ENCODE peak calls at places on chromosome 18, in nine cellular contexts. One of them, this sample, is unnamed. For H3K4me1, the result is how much of the 10 kb centered on the place peaks cover.

GRCh38 chr18:48828713-48829442 is 121.9 kb downstream of the SMAD7 start:
- DNase-seq in PC-3: no peak
- DNase-seq in HCT116: no peak
- DNase-seq in neural progenitor cell: peak
- DNase-seq in GM23248: no peak
- DNase-seq in hepatocyte: peak
- DNase-seq in MM.1S: no peak
- DNase-seq in GM23338: no peak
- DNase-seq in SK-N-SH: peak
- DNase-seq in this sample: no peak

GRCh38 chr18:64710105-64710861 is 561.4 kb upstream of the LINC00305 start:
- DNase-seq in PC-3: peak
- DNase-seq in HCT116: no peak
- DNase-seq in neural progenitor cell: no peak
- DNase-seq in GM23248: no peak
- DNase-seq in hepatocyte: no peak
- DNase-seq in MM.1S: no peak
- DNase-seq in GM23338: no peak
- DNase-seq in SK-N-SH: no peak
- DNase-seq in this sample: no peak

GRCh38 chr18:39835303-39836030 is 2119.6 kb upstream of the PIK3C3 start:
- DNase-seq in PC-3: no peak
- DNase-seq in HCT116: no peak
- DNase-seq in neural progenitor cell: no peak
- DNase-seq in GM23248: no peak
- DNase-seq in hepatocyte: no peak
- DNase-seq in MM.1S: no peak
- DNase-seq in GM23338: peak
- DNase-seq in SK-N-SH: no peak
- DNase-seq in this sample: no peak

GRCh38 chr18:4870177-4870773 is 326.8 kb downstream of the AKAIN1 start:
- DNase-seq in PC-3: no peak
- DNase-seq in HCT116: no peak
- DNase-seq in neural progenitor cell: no peak
- DNase-seq in GM23248: no peak
- DNase-seq in hepatocyte: peak
- DNase-seq in MM.1S: no peak
- DNase-seq in GM23338: no peak
- DNase-seq in SK-N-SH: no peak
- DNase-seq in this sample: no peak

GRCh38 chr18:52510139-52510538 is 170.1 kb downstream of the DCC start:
- DNase-seq in PC-3: no peak
- DNase-seq in HCT116: no peak
- DNase-seq in neural progenitor cell: peak
- DNase-seq in GM23248: no peak
- DNase-seq in hepatocyte: no peak
- DNase-seq in MM.1S: no peak
- DNase-seq in GM23338: peak
- DNase-seq in SK-N-SH: no peak
- DNase-seq in this sample: no peak

GRCh38 chr18:52499646-52500045 is 159.6 kb downstream of the DCC start:
- DNase-seq in PC-3: peak
- DNase-seq in HCT116: no peak
- DNase-seq in neural progenitor cell: no peak
- DNase-seq in GM23248: no peak
- DNase-seq in hepatocyte: peak
- DNase-seq in MM.1S: no peak
- DNase-seq in GM23338: no peak
- DNase-seq in SK-N-SH: no peak
- DNase-seq in this sample: no peak

GRCh38 chr18:32429427-32429826 is 41.3 kb downstream of the GAREM1 start:
- DNase-seq in PC-3: no peak
- DNase-seq in HCT116: no peak
- DNase-seq in neural progenitor cell: no peak
- DNase-seq in GM23248: no peak
- DNase-seq in hepatocyte: no peak
- DNase-seq in MM.1S: no peak
- DNase-seq in GM23338: no peak
- DNase-seq in SK-N-SH: no peak
- DNase-seq in this sample: no peak

GRCh38 chr18:56903686-56904085 is 243.2 kb upstream of the BOD1L2 start:
- DNase-seq in PC-3: no peak
- DNase-seq in HCT116: no peak
- DNase-seq in neural progenitor cell: no peak
- DNase-seq in GM23248: no peak
- DNase-seq in hepatocyte: no peak
- DNase-seq in MM.1S: no peak
- DNase-seq in GM23338: no peak
- DNase-seq in SK-N-SH: no peak
- DNase-seq in this sample: no peak

GRCh38 chr18:69400253-69400975 is at the start of gene DOK6:
- DNase-seq in PC-3: no peak
- DNase-seq in HCT116: no peak
- DNase-seq in neural progenitor cell: peak
- DNase-seq in GM23248: peak
- DNase-seq in hepatocyte: peak
- DNase-seq in MM.1S: no peak
- DNase-seq in GM23338: peak
- DNase-seq in SK-N-SH: peak
- DNase-seq in this sample: no peak

GRCh38 chr18:477565-477964 is 22.9 kb downstream of the COLEC12 start:
- DNase-seq in PC-3: peak
- DNase-seq in HCT116: peak
- DNase-seq in neural progenitor cell: no peak
- DNase-seq in GM23248: no peak
- DNase-seq in hepatocyte: no peak
- DNase-seq in MM.1S: peak
- DNase-seq in GM23338: peak
- DNase-seq in SK-N-SH: no peak
- DNase-seq in this sample: peak

GRCh38 chr18:76307293-76307690 is 187.8 kb downstream of the ZNF516 start:
- DNase-seq in PC-3: no peak
- DNase-seq in HCT116: no peak
- DNase-seq in neural progenitor cell: no peak
- DNase-seq in GM23248: no peak
- DNase-seq in hepatocyte: no peak
- DNase-seq in MM.1S: no peak
- DNase-seq in GM23338: no peak
- DNase-seq in SK-N-SH: no peak
- DNase-seq in this sample: no peak

GRCh38 chr18:5941869-5942268 is 46.5 kb upstream of the TMEM200C start:
- DNase-seq in PC-3: no peak
- DNase-seq in HCT116: no peak
- DNase-seq in neural progenitor cell: peak
- DNase-seq in GM23248: no peak
- DNase-seq in hepatocyte: no peak
- DNase-seq in MM.1S: no peak
- DNase-seq in GM23338: peak
- DNase-seq in SK-N-SH: no peak
- DNase-seq in this sample: no peak

GRCh38 chr18:5939801-5940667 is 44.7 kb upstream of the TMEM200C start:
- DNase-seq in PC-3: no peak
- DNase-seq in HCT116: no peak
- DNase-seq in neural progenitor cell: no peak
- DNase-seq in GM23248: no peak
- DNase-seq in hepatocyte: no peak
- DNase-seq in MM.1S: no peak
- DNase-seq in GM23338: no peak
- DNase-seq in SK-N-SH: no peak
- DNase-seq in this sample: no peak

GRCh38 chr18:5944448-5944847 is 49.1 kb upstream of the TMEM200C start:
- DNase-seq in PC-3: no peak
- DNase-seq in HCT116: no peak
- DNase-seq in neural progenitor cell: no peak
- DNase-seq in GM23248: no peak
- DNase-seq in hepatocyte: no peak
- DNase-seq in MM.1S: no peak
- DNase-seq in GM23338: no peak
- DNase-seq in SK-N-SH: no peak
- DNase-seq in this sample: no peak

GRCh38 chr18:5937795-5938194 is 42.5 kb upstream of the TMEM200C start:
- DNase-seq in PC-3: no peak
- DNase-seq in HCT116: no peak
- DNase-seq in neural progenitor cell: no peak
- DNase-seq in GM23248: no peak
- DNase-seq in hepatocyte: no peak
- DNase-seq in MM.1S: no peak
- DNase-seq in GM23338: no peak
- DNase-seq in SK-N-SH: no peak
- DNase-seq in this sample: no peak

GRCh38 chr18:5943514-5943913 is 48.2 kb upstream of the TMEM200C start:
- DNase-seq in PC-3: no peak
- DNase-seq in HCT116: no peak
- DNase-seq in neural progenitor cell: no peak
- DNase-seq in GM23248: no peak
- DNase-seq in hepatocyte: no peak
- DNase-seq in MM.1S: no peak
- DNase-seq in GM23338: no peak
- DNase-seq in SK-N-SH: no peak
- DNase-seq in this sample: no peak
- H3K4me2 ChIP-seq in PC-3: no peak
- H3K4me2 ChIP-seq in HCT116: no peak
- H3K4me2 ChIP-seq in neural progenitor cell: no peak
- H3K4me2 ChIP-seq in GM23248: no peak
- H3K4me2 ChIP-seq in hepatocyte: no peak
- H3K4me2 ChIP-seq in MM.1S: no peak
- H3K4me2 ChIP-seq in GM23338: no peak
- H3K4me2 ChIP-seq in SK-N-SH: no peak
- H3K4me2 ChIP-seq in this sample: no peak

GRCh38 chr18:46073474-46074331 is 1.6 kb upstream of the PSTPIP2 start:
- DNase-seq in PC-3: peak
- DNase-seq in HCT116: peak
- DNase-seq in neural progenitor cell: peak
- DNase-seq in GM23248: peak
- DNase-seq in hepatocyte: peak
- DNase-seq in MM.1S: peak
- DNase-seq in GM23338: peak
- DNase-seq in SK-N-SH: peak
- DNase-seq in this sample: peak

GRCh38 chr18:46070683-46071614 is 1.1 kb downstream of the PSTPIP2 start:
- DNase-seq in PC-3: no peak
- DNase-seq in HCT116: no peak
- DNase-seq in neural progenitor cell: no peak
- DNase-seq in GM23248: no peak
- DNase-seq in hepatocyte: no peak
- DNase-seq in MM.1S: no peak
- DNase-seq in GM23338: peak
- DNase-seq in SK-N-SH: peak
- DNase-seq in this sample: no peak

GRCh38 chr18:46072959-46073358 is 899 bp upstream of the PSTPIP2 start:
- DNase-seq in PC-3: no peak
- DNase-seq in HCT116: no peak
- DNase-seq in neural progenitor cell: no peak
- DNase-seq in GM23248: no peak
- DNase-seq in hepatocyte: no peak
- DNase-seq in MM.1S: no peak
- DNase-seq in GM23338: no peak
- DNase-seq in SK-N-SH: no peak
- DNase-seq in this sample: no peak

GRCh38 chr18:46071615-46071893 is 506 bp downstream of the PSTPIP2 start:
- DNase-seq in PC-3: no peak
- DNase-seq in HCT116: no peak
- DNase-seq in neural progenitor cell: peak
- DNase-seq in GM23248: no peak
- DNase-seq in hepatocyte: no peak
- DNase-seq in MM.1S: no peak
- DNase-seq in GM23338: peak
- DNase-seq in SK-N-SH: no peak
- DNase-seq in this sample: no peak

DNA sequence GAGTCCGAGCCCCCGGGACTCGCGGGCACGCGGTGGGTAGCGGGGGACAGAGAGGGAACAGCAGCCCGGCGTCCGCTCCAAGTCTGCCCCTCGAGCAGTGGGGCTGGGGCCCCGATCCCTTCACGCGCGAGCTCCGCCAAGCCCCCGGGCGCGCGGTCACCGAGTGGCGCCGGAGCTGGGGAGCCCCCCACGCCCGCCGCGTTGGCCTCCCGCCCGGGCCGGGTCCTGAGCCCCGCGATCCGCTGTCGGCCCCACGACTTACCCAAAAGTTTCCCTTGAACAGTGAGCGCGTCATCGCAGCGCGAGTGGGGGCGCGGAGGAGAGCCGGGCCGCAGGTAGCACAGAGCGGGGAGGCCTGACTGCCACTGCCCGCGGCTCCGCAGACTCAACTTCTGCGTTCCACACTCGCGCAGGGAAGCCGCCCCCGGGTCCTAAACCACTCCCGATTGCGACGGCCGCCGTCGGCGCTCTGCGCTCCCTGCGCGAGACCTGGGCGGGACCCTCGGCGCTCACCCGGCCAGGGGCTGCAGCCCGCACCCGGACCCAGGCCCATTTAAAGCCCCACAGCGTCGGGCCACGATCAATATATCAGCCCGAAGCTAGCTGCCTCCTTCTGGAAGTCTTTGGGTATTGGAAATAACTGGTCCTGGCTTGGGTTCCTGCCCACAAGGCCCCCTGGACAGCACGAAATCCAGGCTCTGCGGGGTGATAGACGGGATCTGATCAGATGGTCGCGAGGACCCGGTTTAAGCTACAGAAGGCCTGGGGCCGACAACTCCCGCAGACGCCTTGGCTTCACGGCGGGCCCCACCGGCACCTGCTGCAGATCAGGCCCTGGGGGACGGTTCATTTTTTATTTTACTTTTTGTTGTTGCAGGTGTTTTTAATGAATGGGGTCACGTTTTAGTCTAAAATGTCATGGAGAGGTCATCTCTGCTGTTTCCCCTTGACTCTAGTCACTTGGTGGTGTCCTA is at the start of gene PSTPIP2:
- DNase-seq in PC-3: no peak
- DNase-seq in HCT116: peak
- DNase-seq in neural progenitor cell: peak
- DNase-seq in GM23248: peak
- DNase-seq in hepatocyte: peak
- DNase-seq in MM.1S: no peak
- DNase-seq in GM23338: peak
- DNase-seq in SK-N-SH: peak
- DNase-seq in this sample: no peak
- TF ChIP-seq EZH2phosphoT487 in PC-3: no peak
- TF ChIP-seq EZH2phosphoT487 in HCT116: no peak
- TF ChIP-seq EZH2phosphoT487 in neural progenitor cell: peak
- TF ChIP-seq EZH2phosphoT487 in GM23248: no peak
- TF ChIP-seq EZH2phosphoT487 in hepatocyte: no peak
- TF ChIP-seq EZH2phosphoT487 in MM.1S: no peak
- TF ChIP-seq EZH2phosphoT487 in GM23338: no peak
- TF ChIP-seq EZH2phosphoT487 in SK-N-SH: no peak
- TF ChIP-seq EZH2phosphoT487 in this sample: no peak

GRCh38 chr18:28112056-28112470 is 64.9 kb downstream of the CDH2 start:
- DNase-seq in PC-3: peak
- DNase-seq in HCT116: no peak
- DNase-seq in neural progenitor cell: no peak
- DNase-seq in GM23248: peak
- DNase-seq in hepatocyte: peak
- DNase-seq in MM.1S: no peak
- DNase-seq in GM23338: no peak
- DNase-seq in SK-N-SH: no peak
- DNase-seq in this sample: no peak
- H3K4me1 ChIP-seq in PC-3: half or more
- H3K4me1 ChIP-seq in HCT116: under half
- H3K4me1 ChIP-seq in neural progenitor cell: half or more
- H3K4me1 ChIP-seq in GM23248: half or more
- H3K4me1 ChIP-seq in hepatocyte: half or more
- H3K4me1 ChIP-seq in MM.1S: under half
- H3K4me1 ChIP-seq in GM23338: under half
- H3K4me1 ChIP-seq in SK-N-SH: half or more
- H3K4me1 ChIP-seq in this sample: under half

GRCh38 chr18:22314001-22314400 is 103.7 kb downstream of the CTAGE1 start:
- DNase-seq in PC-3: no peak
- DNase-seq in HCT116: no peak
- DNase-seq in neural progenitor cell: no peak
- DNase-seq in GM23248: peak
- DNase-seq in hepatocyte: no peak
- DNase-seq in MM.1S: no peak
- DNase-seq in GM23338: no peak
- DNase-seq in SK-N-SH: no peak
- DNase-seq in this sample: no peak
- H3K4me2 ChIP-seq in PC-3: no peak
- H3K4me2 ChIP-seq in HCT116: no peak
- H3K4me2 ChIP-seq in neural progenitor cell: no peak
- H3K4me2 ChIP-seq in GM23248: peak
- H3K4me2 ChIP-seq in hepatocyte: peak
- H3K4me2 ChIP-seq in MM.1S: no peak
- H3K4me2 ChIP-seq in GM23338: no peak
- H3K4me2 ChIP-seq in SK-N-SH: no peak
- H3K4me2 ChIP-seq in this sample: no peak